ENCODE peak calls at places on chromosomes 4 and X, in four cellular contexts. One of them, this sample, is unnamed.

GRCh38 chrX:96987228-96987627 is 103.5 kb downstream of the RPA4 start:
- DNase-seq in GM23248: peak
- DNase-seq in left ventricle myocardium inferior: no peak
- DNase-seq in psoas muscle: no peak
- DNase-seq in this sample: no peak

GRCh38 chr4:10123227-10124101 is 6.9 kb upstream of the WDR1 start:
- DNase-seq in GM23248: no peak
- DNase-seq in left ventricle myocardium inferior: no peak
- DNase-seq in psoas muscle: no peak
- DNase-seq in this sample: peak

GRCh38 chr4:98170035-98170434 is 26.8 kb upstream of the STPG2 start:
- DNase-seq in GM23248: no peak
- DNase-seq in left ventricle myocardium inferior: no peak
- DNase-seq in psoas muscle: no peak
- DNase-seq in this sample: no peak

GRCh38 chrX:40099046-40099968 is 1.5 kb upstream of the BCOR start:
- DNase-seq in GM23248: peak
- DNase-seq in psoas muscle: peak
- DNase-seq in left ventricle myocardium inferior: peak
- DNase-seq in this sample: no peak

GRCh38 chr4:37803348-37803973 is 23.0 kb upstream of the PGM2 start:
- DNase-seq in left ventricle myocardium inferior: no peak
- DNase-seq in psoas muscle: no peak
- DNase-seq in GM23248: peak
- DNase-seq in this sample: peak

GRCh38 chrX:1401611-1402430 is 9.9 kb upstream of the SLC25A6 start:
- DNase-seq in left ventricle myocardium inferior: peak
- DNase-seq in GM23248: no peak
- DNase-seq in psoas muscle: no peak
- DNase-seq in this sample: no peak

GRCh38 chrX:109537324-109537665 is 651 bp downstream of the NXT2 start:
- DNase-seq in GM23248: peak
- DNase-seq in psoas muscle: no peak
- DNase-seq in left ventricle myocardium inferior: no peak
- DNase-seq in this sample: peak

GRCh38 chr4:88858752-88859151 is 161.1 kb upstream of the NAP1L5 start:
- DNase-seq in psoas muscle: no peak
- DNase-seq in left ventricle myocardium inferior: no peak
- DNase-seq in GM23248: no peak
- DNase-seq in this sample: no peak

GRCh38 chr4:158192439-158193158 is 17.7 kb upstream of the TMEM144 start:
- DNase-seq in psoas muscle: no peak
- DNase-seq in GM23248: no peak
- DNase-seq in left ventricle myocardium inferior: no peak
- DNase-seq in this sample: no peak

GRCh38 chrX:136694491-136695087 is 46.6 kb downstream of the CD40LG start:
- DNase-seq in psoas muscle: no peak
- DNase-seq in left ventricle myocardium inferior: no peak
- DNase-seq in GM23248: peak
- DNase-seq in this sample: peak

GRCh38 chr4:23333556-23333945 is 556.3 kb downstream of the PPARGC1A start:
- DNase-seq in psoas muscle: no peak
- DNase-seq in left ventricle myocardium inferior: no peak
- DNase-seq in GM23248: no peak
- DNase-seq in this sample: no peak

GRCh38 chrX:18995216-18995615 is 11.3 kb upstream of the PHKA2 start:
- DNase-seq in left ventricle myocardium inferior: no peak
- DNase-seq in GM23248: peak
- DNase-seq in psoas muscle: no peak
- DNase-seq in this sample: no peak

GRCh38 chr4:134777626-134778025 is 576.0 kb upstream of the PABPC4L start:
- DNase-seq in psoas muscle: no peak
- DNase-seq in GM23248: no peak
- DNase-seq in left ventricle myocardium inferior: no peak
- DNase-seq in this sample: no peak

GRCh38 chrX:9033179-9033578 is 748 bp downstream of the FAM9B start:
- DNase-seq in psoas muscle: no peak
- DNase-seq in GM23248: no peak
- DNase-seq in left ventricle myocardium inferior: no peak
- DNase-seq in this sample: no peak

GRCh38 chr4:138910914-138911336 is 104.7 kb upstream of the NOCT start:
- DNase-seq in left ventricle myocardium inferior: peak
- DNase-seq in GM23248: peak
- DNase-seq in psoas muscle: peak
- DNase-seq in this sample: no peak

GRCh38 chr4:186557486-186557885 is 2.1 kb upstream of the MTNR1A start:
- DNase-seq in GM23248: peak
- DNase-seq in psoas muscle: no peak
- DNase-seq in left ventricle myocardium inferior: no peak
- DNase-seq in this sample: no peak

GRCh38 chr4:138390286-138390685 is 148.1 kb upstream of the SLC7A11 start:
- DNase-seq in left ventricle myocardium inferior: no peak
- DNase-seq in psoas muscle: no peak
- DNase-seq in GM23248: peak
- DNase-seq in this sample: no peak

GRCh38 chr4:76251448-76252270 is at the start of gene FAM47E:
- DNase-seq in left ventricle myocardium inferior: peak
- DNase-seq in psoas muscle: peak
- DNase-seq in GM23248: peak
- DNase-seq in this sample: no peak

GRCh38 chr4:48905363-48906015 is 1.1 kb downstream of the OCIAD2 start:
- DNase-seq in psoas muscle: no peak
- DNase-seq in GM23248: peak
- DNase-seq in left ventricle myocardium inferior: no peak
- DNase-seq in this sample: no peak

GRCh38 chr4:7365472-7366179 is 69.1 kb downstream of the PSAPL1 start:
- DNase-seq in psoas muscle: no peak
- DNase-seq in left ventricle myocardium inferior: peak
- DNase-seq in GM23248: peak
- DNase-seq in this sample: no peak

GRCh38 chrX:45140812-45141211 is 59.9 kb downstream of the DIPK2B start:
- DNase-seq in GM23248: no peak
- DNase-seq in left ventricle myocardium inferior: no peak
- DNase-seq in psoas muscle: no peak
- DNase-seq in this sample: no peak

GRCh38 chr4:151745727-151746231 is 15.0 kb downstream of the GATB start:
- DNase-seq in left ventricle myocardium inferior: no peak
- DNase-seq in psoas muscle: no peak
- DNase-seq in GM23248: no peak
- DNase-seq in this sample: no peak

GRCh38 chr4:76998251-76998901 is 48.8 kb downstream of the SEPTIN11 start:
- DNase-seq in psoas muscle: no peak
- DNase-seq in left ventricle myocardium inferior: no peak
- DNase-seq in GM23248: peak
- DNase-seq in this sample: no peak

GRCh38 chr4:1864076-1865008 is 6.9 kb upstream of the NSD2 start:
- DNase-seq in GM23248: no peak
- DNase-seq in left ventricle myocardium inferior: no peak
- DNase-seq in psoas muscle: no peak
- DNase-seq in this sample: no peak

GRCh38 chr4:150974251-150974640 is 40.8 kb downstream of the LRBA start:
- DNase-seq in psoas muscle: no peak
- DNase-seq in GM23248: no peak
- DNase-seq in left ventricle myocardium inferior: no peak
- DNase-seq in this sample: no peak

GRCh38 chrX:72128881-72129280 is 2.8 kb downstream of the RTL5 start:
- DNase-seq in left ventricle myocardium inferior: no peak
- DNase-seq in psoas muscle: no peak
- DNase-seq in GM23248: peak
- DNase-seq in this sample: no peak

GRCh38 chr4:15231265-15232091 is 196.4 kb upstream of the C1QTNF7 start:
- DNase-seq in psoas muscle: peak
- DNase-seq in GM23248: peak
- DNase-seq in left ventricle myocardium inferior: peak
- DNase-seq in this sample: peak

GRCh38 chr4:15233626-15234025 is 194.2 kb upstream of the C1QTNF7 start:
- DNase-seq in psoas muscle: no peak
- DNase-seq in GM23248: no peak
- DNase-seq in left ventricle myocardium inferior: no peak
- DNase-seq in this sample: peak

GRCh38 chr4:15232725-15233597 is 194.9 kb upstream of the C1QTNF7 start:
- DNase-seq in GM23248: peak
- DNase-seq in left ventricle myocardium inferior: no peak
- DNase-seq in psoas muscle: no peak
- DNase-seq in this sample: no peak

GRCh38 chr4:15234101-15234500 is 193.7 kb upstream of the C1QTNF7 start:
- DNase-seq in GM23248: peak
- DNase-seq in psoas muscle: no peak
- DNase-seq in left ventricle myocardium inferior: no peak
- DNase-seq in this sample: no peak

DNA sequence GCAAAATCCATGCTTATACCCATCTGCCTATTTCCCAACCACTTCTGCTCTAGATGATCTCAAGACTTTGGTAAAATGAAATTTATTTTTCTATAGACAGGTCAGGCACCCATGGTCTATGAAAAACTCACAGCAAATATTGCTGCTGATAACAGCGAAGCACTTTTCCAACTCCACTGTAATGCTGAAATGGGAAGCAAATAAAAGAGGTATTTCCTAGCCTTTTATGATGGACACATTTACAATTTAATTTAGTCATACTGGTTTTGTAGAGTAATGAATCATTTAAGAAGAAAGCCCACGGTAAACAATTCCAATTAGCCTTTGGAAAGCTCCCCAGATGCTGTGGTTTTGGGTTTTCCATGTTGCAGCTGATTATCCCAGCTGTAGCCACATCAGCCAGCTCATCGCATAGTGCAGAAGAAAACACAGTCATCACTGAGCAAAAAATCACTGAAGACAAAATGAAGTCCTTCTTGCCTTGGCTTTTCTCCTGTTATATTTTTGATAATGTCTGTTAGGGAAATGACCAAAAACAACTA is 193.2 kb upstream of the C1QTNF7 start:
- DNase-seq in left ventricle myocardium inferior: no peak
- DNase-seq in GM23248: peak
- DNase-seq in psoas muscle: no peak
- DNase-seq in this sample: no peak
- H3K4me3 ChIP-seq in left ventricle myocardium inferior: no peak
- H3K4me3 ChIP-seq in GM23248: peak
- H3K4me3 ChIP-seq in psoas muscle: no peak
- H3K4me3 ChIP-seq in this sample: no peak

DNA sequence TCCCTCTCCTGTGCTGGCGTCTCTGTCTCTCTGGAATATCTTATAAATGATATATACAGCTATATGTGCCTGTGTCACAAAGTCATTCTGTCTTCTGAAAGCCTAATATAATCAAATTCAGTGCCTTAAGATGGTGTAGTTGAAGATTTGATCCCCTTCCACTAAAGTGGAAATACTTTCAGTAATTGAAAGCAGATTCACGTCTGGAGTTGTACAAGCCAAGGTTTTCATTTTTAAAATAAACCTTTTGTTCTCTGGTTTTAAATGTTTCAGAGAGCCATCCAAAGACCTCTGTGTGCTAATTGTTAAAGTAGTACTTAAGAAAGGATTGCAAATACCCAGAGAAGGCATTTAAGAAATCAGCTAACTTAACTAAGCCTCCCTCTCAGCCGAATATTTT is 206.8 kb downstream of the TENM3 start:
- DNase-seq in psoas muscle: no peak
- DNase-seq in left ventricle myocardium inferior: no peak
- DNase-seq in GM23248: peak
- DNase-seq in this sample: no peak
- H3K4me3 ChIP-seq in psoas muscle: peak
- H3K4me3 ChIP-seq in left ventricle myocardium inferior: peak
- H3K4me3 ChIP-seq in GM23248: peak
- H3K4me3 ChIP-seq in this sample: no peak

DNA sequence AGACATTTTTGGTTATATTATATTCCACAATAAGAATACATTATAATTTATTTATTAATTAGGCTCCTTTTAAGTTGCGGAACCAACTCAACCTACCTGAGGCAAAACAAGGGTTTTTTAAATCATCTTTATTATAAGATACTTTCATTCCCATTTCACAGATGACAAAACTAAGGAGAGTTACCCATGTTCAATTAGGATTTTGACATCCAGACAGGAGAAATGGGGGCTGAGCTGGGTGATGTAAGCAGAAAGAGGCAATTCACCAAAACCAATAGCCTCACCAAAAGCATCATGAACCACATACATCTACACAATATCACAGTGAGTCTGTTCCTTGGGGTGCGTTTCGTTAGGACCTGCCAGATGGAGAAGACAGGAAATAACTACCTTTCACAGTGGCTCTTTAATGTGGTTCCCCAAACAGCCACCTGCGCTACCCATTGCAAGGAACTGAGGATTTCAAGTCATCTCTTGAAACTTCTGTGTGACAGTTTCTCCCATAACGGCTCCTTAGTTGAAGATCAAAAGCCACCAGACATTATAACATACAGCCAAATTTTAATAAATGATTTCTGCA is 190.5 kb upstream of the LEF1 start:
- DNase-seq in GM23248: no peak
- DNase-seq in psoas muscle: no peak
- DNase-seq in left ventricle myocardium inferior: no peak
- DNase-seq in this sample: peak
- H3K4me3 ChIP-seq in GM23248: no peak
- H3K4me3 ChIP-seq in psoas muscle: no peak
- H3K4me3 ChIP-seq in left ventricle myocardium inferior: no peak
- H3K4me3 ChIP-seq in this sample: peak

GRCh38 chr4:153438916-153439756 is 27.0 kb upstream of the TMEM131L start:
- DNase-seq in psoas muscle: no peak
- DNase-seq in left ventricle myocardium inferior: no peak
- DNase-seq in GM23248: no peak
- DNase-seq in this sample: peak

GRCh38 chr4:153432971-153433752 is 33.0 kb upstream of the TMEM131L start:
- DNase-seq in left ventricle myocardium inferior: peak
- DNase-seq in GM23248: peak
- DNase-seq in psoas muscle: peak
- DNase-seq in this sample: peak

GRCh38 chr4:153434190-153434589 is 32.0 kb upstream of the TMEM131L start:
- DNase-seq in GM23248: no peak
- DNase-seq in psoas muscle: no peak
- DNase-seq in left ventricle myocardium inferior: no peak
- DNase-seq in this sample: no peak

GRCh38 chr4:153428816-153429592 is 37.2 kb upstream of the TMEM131L start:
- DNase-seq in psoas muscle: no peak
- DNase-seq in GM23248: no peak
- DNase-seq in left ventricle myocardium inferior: no peak
- DNase-seq in this sample: peak

DNA sequence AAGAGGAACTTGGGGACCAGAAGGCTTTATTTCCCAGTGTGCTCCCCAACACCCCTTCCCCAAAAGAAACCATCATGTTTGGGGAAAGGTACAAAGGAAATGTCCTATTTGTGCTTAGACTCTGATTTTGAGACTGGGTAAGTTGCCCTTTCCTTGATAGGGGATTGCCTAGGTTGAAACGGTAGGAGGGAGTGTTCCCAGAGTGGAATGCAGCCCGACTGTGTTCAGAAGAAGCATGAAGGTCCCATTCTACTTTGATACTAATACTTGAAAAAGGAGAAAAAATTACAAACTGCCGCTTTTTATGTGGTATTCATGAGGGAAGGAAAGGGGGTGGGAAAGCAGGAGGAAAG is 32.4 kb upstream of the TMEM131L start:
- DNase-seq in left ventricle myocardium inferior: no peak
- DNase-seq in psoas muscle: no peak
- DNase-seq in GM23248: no peak
- DNase-seq in this sample: no peak
- H3K4me3 ChIP-seq in left ventricle myocardium inferior: no peak
- H3K4me3 ChIP-seq in psoas muscle: no peak
- H3K4me3 ChIP-seq in GM23248: no peak
- H3K4me3 ChIP-seq in this sample: no peak

This sample was measured in Jurkat, Clone E6-1.